ENCODE peak calls at places on chromosomes 2 and 18, in four cellular contexts. T is WTC11, H is GM12878, D is K562. P is an unnamed sample.

GRCh38 chr2:212520340-212520739 is 18.3 kb downstream of the ERBB4 start:
- DNase-seq in D (no peak), H (no peak), T (no peak), P (peak)

GRCh38 chr2:83365476-83365875 is 1093.6 kb downstream of the SUCLG1 start:
- DNase-seq in T (no peak), D (no peak), H (no peak), P (no peak)

GRCh38 chr2:147197754-147198153 is 647.1 kb upstream of the ACVR2A start:
- DNase-seq in H (no peak), T (no peak), D (no peak), P (no peak)

GRCh38 chr2:240305369-240305962 is 130.0 kb upstream of the GPC1 start:
- DNase-seq in H (no peak), D (no peak), T (no peak), P (no peak)

GRCh38 chr2:25454824-25455611 is 113.3 kb upstream of the DNMT3A start:
- DNase-seq in H (no peak), D (no peak), T (no peak), P (peak)

GRCh38 chr2:235399895-235400294 is 93.9 kb upstream of the AGAP1 start:
- DNase-seq in D (no peak), T (no peak), H (no peak), P (no peak)

GRCh38 chr2:238128061-238129040 is 10.1 kb upstream of the KLHL30 start:
- DNase-seq in D (no peak), T (peak), H (no peak), P (no peak)

GRCh38 chr18:6088432-6088831 is 193.1 kb upstream of the TMEM200C start:
- DNase-seq in H (peak), T (no peak), D (no peak), P (no peak)

GRCh38 chr2:29114514-29114840 is 738 bp upstream of the CLIP4 start:
- DNase-seq in D (no peak), H (no peak), T (no peak), P (no peak)

GRCh38 chr2:224101820-224102630 is 62.9 kb upstream of the SERPINE2 start:
- DNase-seq in D (no peak), H (no peak), T (no peak), P (no peak)

GRCh38 chr2:40653829-40654228 is 201.9 kb upstream of the SLC8A1 start:
- DNase-seq in D (no peak), H (no peak), T (no peak), P (no peak)

GRCh38 chr2:100606740-100607343 is 44.0 kb downstream of the PDCL3 start:
- DNase-seq in H (no peak), T (peak), D (peak), P (peak)

GRCh38 chr2:45256173-45256866 is 247.1 kb upstream of the SIX2 start:
- DNase-seq in T (no peak), H (no peak), D (no peak), P (peak)

GRCh38 chr2:49664827-49665226 is 510.5 kb upstream of the FSHR start:
- DNase-seq in D (no peak), T (no peak), H (no peak), P (no peak)

GRCh38 chr2:143974262-143974661 is 545.7 kb downstream of the ZEB2 start:
- DNase-seq in T (no peak), D (no peak), H (no peak), P (no peak)

GRCh38 chr2:98912221-98912851 is 23.7 kb downstream of the CRACDL start:
- DNase-seq in H (no peak), D (no peak), T (no peak), P (no peak)

GRCh38 chr2:36456227-36456788 is 100.7 kb downstream of the CRIM1 start:
- DNase-seq in D (no peak), T (no peak), H (no peak), P (no peak)

GRCh38 chr2:197103363-197103762 is 176.9 kb upstream of the PGAP1 start:
- DNase-seq in T (no peak), H (no peak), D (no peak), P (no peak)

GRCh38 chr18:58943896-58944295 is 79.2 kb downstream of the ZNF532 start:
- DNase-seq in H (no peak), D (no peak), T (no peak), P (no peak)

GRCh38 chr2:160869411-160869810 is 290.8 kb upstream of the TANK start:
- DNase-seq in H (no peak), T (no peak), D (no peak), P (no peak)

GRCh38 chr2:172065086-172065485 is 20.2 kb upstream of the DLX1 start:
- DNase-seq in D (no peak), H (no peak), T (no peak), P (no peak)

GRCh38 chr2:132936791-132937190 is 266.8 kb upstream of the LYPD1 start:
- DNase-seq in D (no peak), T (no peak), H (peak), P (no peak)

GRCh38 chr18:45409971-45410370 is 205.3 kb upstream of the SLC14A2 start:
- DNase-seq in H (no peak), D (no peak), T (no peak), P (no peak)

GRCh38 chr2:19900536-19901200 is 1.1 kb downstream of the TTC32 start:
- DNase-seq in D (no peak), H (no peak), T (no peak), P (peak)

GRCh38 chr2:223723954-223724411 is 113.4 kb downstream of the AP1S3 start:
- DNase-seq in T (no peak), D (peak), H (no peak), P (no peak)

DNA sequence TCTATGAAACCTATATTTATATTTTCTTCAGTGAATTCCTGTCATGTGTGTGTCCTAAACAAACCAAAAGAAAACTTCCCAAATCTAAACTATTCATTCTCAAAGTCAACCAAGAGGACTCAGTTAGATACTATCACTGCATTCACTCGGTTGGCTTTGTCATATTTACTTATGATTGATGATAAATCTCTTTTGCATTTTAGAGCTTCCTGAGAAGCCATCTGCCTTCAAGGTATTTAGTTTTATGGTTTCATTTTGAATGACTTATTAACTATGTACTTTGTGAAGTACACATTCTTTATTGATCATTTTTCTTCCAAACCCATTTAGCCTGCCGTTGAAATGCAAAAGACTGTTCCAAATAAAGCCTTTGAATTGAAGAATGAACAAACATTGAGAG is 36.2 kb downstream of the ANKRD30B start:
- DNase-seq in D (no peak), H (no peak), T (no peak), P (no peak)
- TF ChIP-seq TCF7 in D (no peak), H (no peak), T (no peak), P (no peak)

GRCh38 chr2:127182626-127183458 is 37.3 kb downstream of the CYP27C1 start:
- DNase-seq in T (no peak), H (no peak), D (no peak), P (no peak)
- TF ChIP-seq TCF7 in T (no peak), H (no peak), D (no peak), P (no peak)

GRCh38 chr18:67551146-67551545 is 34.6 kb upstream of the DSEL start:
- DNase-seq in D (no peak), T (no peak), H (no peak), P (no peak)

GRCh38 chr18:67549946-67550345 is 33.4 kb upstream of the DSEL start:
- DNase-seq in T (no peak), H (no peak), D (no peak), P (no peak)

DNA sequence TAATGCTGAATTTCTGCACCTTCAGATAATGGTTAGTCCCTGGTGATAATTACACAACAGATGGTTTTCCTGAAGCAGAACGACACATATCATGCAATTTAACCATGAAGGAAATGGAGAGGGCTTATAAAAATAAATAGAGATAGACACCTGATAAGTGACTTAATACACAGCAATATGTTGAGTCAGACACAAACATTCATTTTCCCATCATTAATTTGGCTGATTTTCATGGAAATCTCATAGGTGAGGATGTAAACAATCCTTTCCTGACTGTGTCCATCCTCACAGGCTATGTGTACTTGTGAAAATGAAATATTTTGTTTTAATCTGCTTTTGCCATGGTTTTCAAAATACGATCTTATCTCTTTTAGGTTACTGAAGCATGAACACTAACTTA is 37.0 kb upstream of the DSEL start:
- DNase-seq in H (no peak), D (no peak), T (no peak), P (no peak)
- TF ChIP-seq TCF7 in H (no peak), D (no peak), T (no peak), P (no peak)

GRCh38 chr2:142872900-142873724 is 4.4 kb upstream of the KYNU start:
- DNase-seq in H (no peak), T (no peak), D (no peak), P (peak)
- TF ChIP-seq TCF7 in H (no peak), T (no peak), D (no peak), P (no peak)

DNA sequence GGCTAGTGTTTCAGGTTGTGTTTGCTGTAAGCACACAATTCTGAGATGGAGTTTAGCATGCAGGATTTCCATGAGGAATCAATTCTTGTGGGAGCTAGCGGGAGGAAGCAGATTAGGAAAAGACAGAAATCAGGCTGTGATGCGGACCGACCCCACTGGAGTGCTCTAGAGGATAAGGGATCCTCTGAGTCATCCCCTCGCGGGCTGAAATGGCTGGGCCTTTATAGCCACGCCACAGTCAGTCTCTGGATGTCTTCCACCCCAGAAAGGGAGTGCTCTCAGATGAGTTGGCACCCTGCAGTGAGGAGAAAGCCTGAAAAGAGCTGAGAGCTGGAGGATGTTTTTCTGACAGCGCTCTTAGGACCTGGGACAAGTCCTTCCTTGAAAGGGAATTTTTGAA is 102.4 kb downstream of the GALNT3 start:
- DNase-seq in H (no peak), D (no peak), T (peak), P (no peak)
- TF ChIP-seq TCF7 in H (no peak), D (no peak), T (no peak), P (no peak)